ENCODE peak calls at places on chromosomes 5 and 9, in four cellular contexts. T, L, Q and M are unnamed samples.

GRCh38 chr9:13791816-13792215 is 512.3 kb upstream of the MPDZ start:
- DNase-seq in Q (no peak), L (no peak), T (no peak), M (no peak)

GRCh38 chr9:97385626-97386264 is 26.2 kb upstream of the TDRD7 start:
- DNase-seq in T (no peak), L (no peak), Q (no peak), M (no peak)

GRCh38 chr5:462051-462481 is 19.1 kb downstream of the EXOC3 start:
- DNase-seq in T (no peak), Q (no peak), L (no peak), M (no peak)

GRCh38 chr5:171419663-171420428 is 399 bp downstream of the FGF18 start:
- DNase-seq in Q (no peak), L (peak; percentile 32), T (peak; percentile 57), M (peak; percentile 65)

GRCh38 chr9:33884856-33885701 is 68.1 kb downstream of the UBE2R2 start:
- DNase-seq in L (no peak), Q (no peak), T (peak; percentile 81), M (peak; percentile 8)

GRCh38 chr5:76542887-76543690 is 80.1 kb downstream of the F2RL2 start:
- DNase-seq in T (peak; percentile 55), Q (no peak), L (no peak), M (no peak)

GRCh38 chr5:139863855-139864558 is 68.4 kb downstream of the PSD2 start:
- DNase-seq in T (peak; percentile 67), L (peak; percentile 50), Q (no peak), M (peak; percentile 80)

GRCh38 chr5:110940136-110940535 is 131.4 kb upstream of the TSLP start:
- DNase-seq in T (no peak), L (no peak), Q (no peak), M (no peak)

GRCh38 chr5:31847354-31847753 is 208.4 kb downstream of the PDZD2 start:
- DNase-seq in T (no peak), Q (no peak), L (no peak), M (no peak)

DNA sequence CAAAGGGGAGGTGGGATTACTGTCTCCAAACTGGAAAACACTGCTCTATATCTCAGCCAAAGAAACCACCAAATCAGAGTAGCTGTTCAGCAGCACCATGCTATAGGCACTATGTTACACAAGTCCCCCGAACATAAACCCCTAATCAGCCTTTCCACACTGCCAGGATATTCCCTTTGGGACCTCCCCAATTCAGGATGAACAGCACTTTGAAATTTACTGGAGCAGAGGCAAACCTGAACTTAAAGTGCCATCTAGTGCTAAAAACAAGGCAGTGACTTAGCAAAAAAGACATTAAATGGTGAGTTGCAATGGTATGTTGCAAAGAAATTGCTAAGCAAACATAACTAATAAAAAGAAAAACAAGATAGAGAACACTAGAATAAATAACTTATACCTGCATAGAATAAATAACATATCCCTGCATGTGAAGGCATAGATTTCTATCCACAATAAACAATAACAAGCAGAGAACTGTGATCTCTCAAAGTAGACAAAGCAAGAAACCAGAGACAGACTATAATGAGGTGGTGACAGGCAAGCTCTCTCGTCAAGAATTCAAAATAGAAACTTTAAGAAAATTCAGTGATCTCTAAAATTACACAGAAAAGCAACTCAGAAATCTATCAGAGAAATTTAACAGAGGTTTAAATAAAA is 584.4 kb upstream of the ACO1 start:
- DNase-seq in T (peak; percentile 76), L (no peak), Q (no peak), M (no peak)
- TF ChIP-seq CTCF in T (peak; percentile 74), L (peak; percentile 45), Q (no peak), M (no peak)

GRCh38 chr5:136061630-136062381 is 33.0 kb downstream of the TGFBI start:
- DNase-seq in Q (no peak), L (no peak), T (no peak), M (no peak)

GRCh38 chr5:136064510-136064909 is 35.7 kb downstream of the TGFBI start:
- DNase-seq in Q (no peak), L (no peak), T (no peak), M (peak; percentile 32)

GRCh38 chr5:136060963-136061362 is 32.2 kb downstream of the TGFBI start:
- DNase-seq in Q (no peak), T (no peak), L (no peak), M (no peak)

GRCh38 chr5:136063778-136064465 is 35.1 kb downstream of the TGFBI start:
- DNase-seq in L (no peak), T (no peak), Q (no peak), M (no peak)

GRCh38 chr5:136062563-136063274 is 33.9 kb downstream of the TGFBI start:
- DNase-seq in T (peak; percentile 63), Q (no peak), L (peak; percentile 15), M (peak; percentile 55)
- TF ChIP-seq CTCF in T (peak; percentile 59), Q (peak; percentile 38), L (peak; percentile 53), M (peak; percentile 34)

GRCh38 chr9:126319651-126320050 is 7.0 kb upstream of the MVB12B start:
- DNase-seq in T (no peak), L (no peak), Q (no peak), M (no peak)

GRCh38 chr9:126318858-126319257 is 7.8 kb upstream of the MVB12B start:
- DNase-seq in Q (no peak), T (no peak), L (no peak), M (no peak)

GRCh38 chr9:126316085-126316655 is 10.5 kb upstream of the MVB12B start:
- DNase-seq in L (no peak), Q (no peak), T (no peak), M (no peak)

GRCh38 chr9:126320158-126320922 is 6.3 kb upstream of the MVB12B start:
- DNase-seq in L (no peak), T (no peak), Q (no peak), M (no peak)

DNA sequence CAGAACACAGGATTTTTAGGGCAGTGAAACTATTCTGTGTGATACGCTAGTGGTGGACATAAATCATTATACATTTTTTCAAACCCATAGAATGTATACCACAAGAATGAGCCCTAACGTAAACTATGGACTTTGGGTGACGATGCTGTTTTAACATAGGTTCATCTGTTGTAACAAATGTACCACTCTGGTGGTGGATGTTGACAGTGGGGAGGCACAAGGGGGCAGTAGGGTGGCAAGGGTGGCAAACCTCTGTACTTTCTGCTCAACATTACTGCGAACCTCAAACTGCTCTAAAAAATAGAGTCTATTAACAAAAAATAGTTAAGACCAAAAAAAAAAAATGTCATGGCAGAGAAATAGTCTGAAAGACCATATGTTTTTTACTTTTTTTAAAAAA is 9.1 kb upstream of the MVB12B start:
- DNase-seq in Q (no peak), T (no peak), L (peak; percentile 20), M (peak; percentile 34)
- TF ChIP-seq CTCF in Q (peak; percentile 48), T (peak; percentile 47), L (peak; percentile 59), M (no peak)

GRCh38 chr5:108280248-108280647 is 101.7 kb downstream of the FBXL17 start:
- DNase-seq in L (no peak), T (no peak), Q (no peak), M (no peak)

GRCh38 chr5:108276187-108276586 is 105.7 kb downstream of the FBXL17 start:
- DNase-seq in Q (no peak), L (no peak), T (no peak), M (no peak)

GRCh38 chr5:108280960-108281569 is 100.8 kb downstream of the FBXL17 start:
- DNase-seq in Q (no peak), T (no peak), L (no peak), M (no peak)

DNA sequence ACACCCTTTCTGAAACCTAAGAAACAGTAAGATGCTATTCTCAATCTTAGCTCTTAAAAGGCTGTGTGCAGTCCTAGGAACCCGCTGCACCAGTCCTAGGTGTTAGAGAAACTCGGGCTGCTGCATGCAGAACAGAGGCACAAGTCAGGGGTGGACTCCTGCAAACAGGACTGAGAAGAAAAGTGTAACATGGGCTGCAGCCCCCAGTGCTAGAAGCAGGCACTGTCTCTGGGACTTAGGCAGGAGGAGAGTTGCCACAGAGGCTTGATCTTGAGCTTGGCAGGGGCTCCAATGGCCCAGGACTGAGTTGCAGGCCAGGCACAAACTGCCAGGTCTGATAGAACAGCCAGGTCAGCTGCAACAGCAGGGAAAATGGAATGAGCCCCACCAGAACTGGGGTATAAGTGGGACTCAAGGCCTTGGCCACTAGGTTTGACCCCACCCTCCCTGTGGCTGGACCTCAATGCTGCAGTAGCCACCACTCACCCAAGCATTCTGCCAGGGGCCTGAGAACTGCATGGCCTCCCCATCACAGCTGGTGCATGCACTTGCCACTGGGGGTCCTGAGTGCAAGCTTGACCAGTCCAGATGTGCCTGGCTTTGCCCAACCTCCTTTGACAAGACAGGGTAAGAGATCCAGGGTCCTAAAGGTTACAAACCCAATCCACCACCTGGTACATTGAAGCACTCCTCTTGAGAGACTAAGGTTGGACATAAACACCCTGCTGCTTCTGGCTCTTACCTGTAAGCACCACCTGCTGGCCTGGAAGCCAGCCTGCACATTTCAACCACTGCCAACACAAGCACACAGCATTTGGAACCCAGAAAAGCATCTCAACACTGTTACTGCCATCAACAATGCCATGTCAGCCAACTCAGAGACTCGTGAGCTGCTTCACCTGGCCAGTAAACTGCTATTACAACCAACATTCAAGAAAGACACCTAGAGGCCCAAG is 103.3 kb downstream of the FBXL17 start:
- DNase-seq in Q (no peak), T (no peak), L (no peak), M (no peak)
- TF ChIP-seq CTCF in Q (no peak), T (no peak), L (no peak), M (no peak)

GRCh38 chr5:167582263-167582662 is 709.2 kb upstream of the WWC1 start:
- DNase-seq in T (peak; percentile 63), Q (no peak), L (no peak), M (no peak)
- TF ChIP-seq CTCF in T (peak; percentile 52), Q (peak; percentile 5), L (no peak), M (no peak)

DNA sequence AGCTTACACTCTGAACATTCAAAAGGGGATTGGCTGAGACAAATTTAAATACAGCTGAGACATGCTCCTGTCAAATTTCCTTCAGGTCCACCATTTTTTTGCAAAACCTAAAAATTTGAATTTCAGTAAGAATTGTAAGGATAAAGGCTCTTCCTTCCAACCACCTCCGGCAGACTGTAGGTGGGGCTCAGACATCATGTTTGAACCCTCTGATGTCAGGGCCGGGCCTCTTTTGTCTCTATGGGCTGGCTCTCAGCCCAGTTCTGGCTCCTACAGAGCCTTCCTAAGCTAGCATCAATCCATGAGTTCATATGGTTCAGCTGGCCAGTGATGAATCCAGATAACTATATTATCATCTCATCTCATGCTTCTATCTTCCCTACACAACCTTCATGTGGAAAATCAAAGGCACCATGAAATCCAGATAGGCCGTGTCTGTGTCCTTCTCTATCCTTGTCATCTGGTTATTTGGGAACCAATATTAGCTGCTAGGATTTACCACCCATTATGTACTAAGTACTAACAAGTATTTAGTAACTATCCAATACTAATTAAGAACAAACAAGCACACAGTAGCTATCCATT is 44.2 kb downstream of the NIPSNAP3B start:
- DNase-seq in Q (no peak), L (no peak), T (peak; percentile 51), M (peak; percentile 8)
- TF ChIP-seq CTCF in Q (peak; percentile 20), L (peak; percentile 29), T (peak; percentile 46), M (no peak)

GRCh38 chr5:143405063-143405746 is 1.7 kb upstream of the NR3C1 start:
- DNase-seq in T (peak; percentile 91), Q (peak; percentile 17), L (peak; percentile 90), M (peak; percentile 89)
- TF ChIP-seq CTCF in T (no peak), Q (no peak), L (peak; percentile 42), M (no peak)